ENCODE peak calls at places on chromosomes 11 and 22, in ten cellular contexts. L is left ventricle myocardium inferior, E is heart left ventricle, B is cardiac muscle cell, V is sigmoid colon, K is Peyer's patch, M is fibroblast of mammary gland, X is ovary, F is cardiac fibroblast, Y is stomach. G is an unnamed sample.

GRCh38 chr22:29260031-29260560 is 7.7 kb downstream of the RHBDD3 start:
- DNase-seq in L (no peak), E (no peak), B (no peak), V (no peak), K (no peak), M (no peak), X (no peak), F (no peak), Y (no peak), G (no peak)

GRCh38 chr11:27934830-27935145 is 173.2 kb downstream of the KIF18A start:
- DNase-seq in L (no peak), E (no peak), B (peak), V (no peak), K (no peak), M (peak), X (no peak), F (peak), Y (no peak), G (no peak)

GRCh38 chr11:40293655-40294342 is 1165.7 kb downstream of the LRRC4C start:
- DNase-seq in L (peak), E (peak), B (peak), V (peak), K (no peak), M (peak), X (peak), F (peak), Y (peak), G (peak)

GRCh38 chr22:42321908-42322561 is 51.6 kb upstream of the TCF20 start:
- DNase-seq in L (no peak), E (no peak), B (peak), V (no peak), K (no peak), M (peak), X (no peak), F (peak), Y (no peak), G (no peak)

GRCh38 chr11:65851083-65851579 is 6.8 kb downstream of the CFL1 start:
- DNase-seq in L (no peak), E (no peak), B (peak), V (no peak), K (no peak), M (no peak), X (peak), F (no peak), Y (no peak), G (no peak)

GRCh38 chr22:37502342-37503182 is 16.4 kb upstream of the MFNG start:
- DNase-seq in L (no peak), E (no peak), B (no peak), V (no peak), K (no peak), M (no peak), X (no peak), F (no peak), Y (peak), G (no peak)

GRCh38 chr22:20463324-20464095 is 25.9 kb upstream of the SCARF2 start:
- DNase-seq in L (no peak), E (no peak), B (no peak), V (no peak), K (peak), M (no peak), X (no peak), F (no peak), Y (no peak), G (no peak)

GRCh38 chr22:35528967-35529366 is 11.7 kb upstream of the RASD2 start:
- DNase-seq in L (no peak), E (no peak), B (no peak), V (no peak), K (no peak), M (peak), X (no peak), F (no peak), Y (no peak), G (no peak)

GRCh38 chr22:22769434-22770279 is 118.0 kb upstream of the IGLL5 start:
- DNase-seq in L (no peak), E (no peak), B (no peak), V (no peak), K (no peak), M (no peak), X (no peak), F (no peak), Y (no peak), G (no peak)
- TF ChIP-seq CTCF in L (no peak), E (no peak), B (no peak), V (no peak), K (no peak), M (no peak), X (no peak), F (no peak), Y (no peak), G (no peak)

GRCh38 chr22:39325392-39325932 is 6.0 kb upstream of the RPL3 start:
- DNase-seq in L (no peak), E (no peak), B (no peak), V (no peak), K (no peak), M (peak), X (no peak), F (peak), Y (no peak), G (no peak)
- H3K4me3 ChIP-seq in L (no peak), E (no peak), B (no peak), V (no peak), K (no peak), M (no peak), X (no peak), F (no peak), Y (no peak), G (no peak)

GRCh38 chr11:68950268-68950667 is 30.5 kb downstream of the MRGPRD start:
- DNase-seq in L (no peak), E (no peak), B (peak), V (no peak), K (no peak), M (peak), X (no peak), F (peak), Y (no peak), G (no peak)
- TF ChIP-seq CTCF in L (peak), E (no peak), B (peak), V (peak), K (no peak), M (peak), X (no peak), F (peak), Y (no peak), G (peak)

DNA sequence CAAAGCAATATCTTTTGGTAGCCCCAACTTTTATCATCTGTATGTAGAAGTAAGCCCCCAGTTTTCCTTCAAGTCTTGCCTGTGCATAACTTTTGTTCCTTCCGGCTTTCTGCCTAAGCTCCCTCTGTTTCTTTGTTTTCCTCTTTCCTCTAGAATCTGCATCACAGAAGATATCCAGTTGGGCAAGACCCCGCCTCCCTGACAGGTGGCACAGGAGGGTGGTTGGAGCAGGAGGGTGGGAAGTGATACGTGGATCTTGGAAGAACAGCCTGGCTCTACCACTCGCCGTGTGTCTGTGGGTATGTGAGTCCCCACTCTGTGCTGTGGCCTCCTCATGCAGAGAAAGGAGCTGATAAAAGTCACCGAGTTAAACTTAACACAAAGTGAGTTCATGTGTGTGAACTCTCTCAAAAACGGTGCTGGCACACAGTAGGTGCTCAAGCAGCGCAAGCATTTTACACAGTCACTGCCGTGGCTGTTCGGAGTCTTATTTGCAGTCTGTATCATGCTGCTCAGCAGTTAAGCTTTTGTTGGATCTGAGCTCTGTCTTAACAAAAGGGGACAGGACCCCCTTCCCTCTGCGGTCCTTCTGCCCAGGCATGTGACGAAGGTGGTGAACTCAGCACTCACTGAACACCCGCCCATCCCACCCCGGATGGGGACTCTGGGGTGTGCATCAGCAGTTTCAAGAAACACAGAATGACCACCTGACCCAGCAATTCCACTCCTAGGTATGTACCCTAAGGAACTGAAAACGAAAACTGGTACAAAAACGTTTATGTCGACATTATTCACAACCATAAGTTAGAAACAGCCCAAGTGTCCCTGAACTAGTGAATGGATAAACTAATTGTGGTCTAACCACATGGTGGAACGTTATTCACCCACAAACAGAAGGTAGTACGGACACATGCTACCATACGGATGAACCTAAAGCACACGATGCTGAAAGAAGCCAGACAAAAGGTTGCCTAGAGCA is 249.1 kb downstream of the CTTN start:
- DNase-seq in L (no peak), E (no peak), B (no peak), V (no peak), K (no peak), M (no peak), X (no peak), F (no peak), Y (no peak), G (no peak)
- H3K4me3 ChIP-seq in L (no peak), E (no peak), B (no peak), V (no peak), K (no peak), M (no peak), X (no peak), F (no peak), Y (no peak), G (no peak)

GRCh38 chr11:74686792-74687191 is 44.4 kb downstream of the CHRDL2 start:
- DNase-seq in L (no peak), E (no peak), B (peak), V (peak), K (no peak), M (peak), X (peak), F (peak), Y (no peak), G (no peak)
- TF ChIP-seq CTCF in L (no peak), E (no peak), B (peak), V (no peak), K (no peak), M (peak), X (no peak), F (peak), Y (no peak), G (no peak)

GRCh38 chr11:112961146-112961668 is at the start of gene NCAM1:
- DNase-seq in L (peak), E (peak), B (peak), V (peak), K (peak), M (peak), X (peak), F (peak), Y (peak), G (no peak)
- H3K4me3 ChIP-seq in L (peak), E (peak), B (peak), V (peak), K (peak), M (peak), X (peak), F (peak), Y (peak), G (no peak)

G was measured in GM12864.